ENCODE peak calls at places on chromosomes 5 and 9, in ten cellular contexts. M, R, I, S, W, G, E, P, K and O are unnamed samples.

GRCh38 chr9:4197548-4197947 is 102.3 kb downstream of the GLIS3 start:
- DNase-seq in G (no peak), W (peak; percentile 34), P (peak; percentile 30), R (no peak), S (no peak), E (no peak), K (no peak), I (no peak), M (no peak), O (no peak)

GRCh38 chr5:42767491-42768105 is 11.0 kb downstream of the CCDC152 start:
- DNase-seq in M (peak; percentile 60), I (no peak), P (no peak), S (no peak), E (no peak), R (no peak), K (no peak), W (peak; percentile 74), G (no peak), O (no peak)

GRCh38 chr9:116952434-116952805 is 265.3 kb downstream of the TRIM32 start:
- DNase-seq in M (no peak), K (no peak), W (peak; percentile 13), I (no peak), S (no peak), R (no peak), G (no peak), P (no peak), E (no peak), O (no peak)

GRCh38 chr9:84000186-84000585 is 19.6 kb downstream of the RMI1 start:
- DNase-seq in R (no peak), G (peak; percentile 25), K (no peak), I (no peak), P (no peak), E (no peak), M (peak; percentile 53), W (no peak), S (no peak), O (no peak)

GRCh38 chr5:32523625-32524024 is 61.7 kb upstream of the SUB1 start:
- DNase-seq in I (no peak), R (no peak), P (no peak), K (no peak), S (no peak), W (peak; percentile 31), G (no peak), E (no peak), M (no peak), O (no peak)

GRCh38 chr9:70519912-70520724 is 105.7 kb upstream of the KLF9 start:
- DNase-seq in W (no peak), K (no peak), E (no peak), M (no peak), R (no peak), S (no peak), I (no peak), P (no peak), G (no peak), O (no peak)

GRCh38 chr5:175517824-175518450 is 39.6 kb downstream of the SFXN1 start:
- DNase-seq in E (no peak), W (peak; percentile 5), S (no peak), M (peak; percentile 86), G (peak; percentile 97), P (no peak), I (peak; percentile 47), R (peak; percentile 52), K (no peak), O (peak; percentile 25)

GRCh38 chr5:67077296-67077695 is 119.3 kb downstream of the CD180 start:
- DNase-seq in P (no peak), K (no peak), G (no peak), S (no peak), E (no peak), R (no peak), W (no peak), I (no peak), M (no peak), O (no peak)

GRCh38 chr5:78221964-78222451 is 72.5 kb downstream of the AP3B1 start:
- DNase-seq in I (no peak), K (no peak), M (peak; percentile 47), W (peak; percentile 2), G (no peak), E (no peak), P (no peak), R (no peak), S (peak; percentile 51), O (no peak)

GRCh38 chr9:125629451-125629850 is 77.6 kb downstream of the MAPKAP1 start:
- DNase-seq in R (no peak), P (no peak), S (no peak), K (no peak), E (no peak), I (no peak), G (no peak), M (no peak), W (no peak), O (no peak)

GRCh38 chr5:134223406-134224251 is 2.2 kb downstream of the PPP2CA start:
- DNase-seq in K (no peak), E (no peak), W (peak; percentile 7), I (no peak), R (no peak), P (no peak), G (peak; percentile 36), M (no peak), S (no peak), O (no peak)

GRCh38 chr9:7542648-7543165 is 256.9 kb downstream of the DMAC1 start:
- DNase-seq in P (no peak), E (no peak), W (no peak), I (no peak), M (no peak), G (no peak), K (no peak), S (no peak), R (no peak), O (no peak)

GRCh38 chr9:113508111-113508749 is 44.7 kb downstream of the RGS3 start:
- DNase-seq in S (no peak), E (no peak), R (no peak), K (no peak), W (peak; percentile 32), G (no peak), I (no peak), P (no peak), M (no peak), O (no peak)

GRCh38 chr9:131094622-131095021 is 1.7 kb upstream of the AIF1L start:
- DNase-seq in W (peak; percentile 14), I (no peak), P (no peak), K (no peak), R (no peak), S (no peak), G (no peak), E (no peak), M (peak; percentile 51), O (no peak)

GRCh38 chr9:105415344-105415980 is 32.4 kb upstream of the FSD1L start:
- DNase-seq in S (peak; percentile 65), W (peak; percentile 56), M (peak; percentile 70), P (no peak), E (no peak), R (peak; percentile 19), I (peak; percentile 51), K (peak; percentile 37), G (peak; percentile 34), O (peak; percentile 51)

GRCh38 chr9:134412298-134412711 is 86.0 kb downstream of the RXRA start:
- DNase-seq in I (no peak), K (no peak), E (no peak), S (no peak), G (no peak), M (no peak), R (no peak), P (no peak), W (no peak), O (no peak)
- H3K9me3 ChIP-seq in I (no peaks in the 10 kb centered on the region), K (no peaks in the 10 kb centered on the region), E (no peaks in the 10 kb centered on the region), S (no peaks in the 10 kb centered on the region), G (no peaks in the 10 kb centered on the region), M (no peaks in the 10 kb centered on the region), R (no peaks in the 10 kb centered on the region), P (no peaks in the 10 kb centered on the region), W (no peaks in the 10 kb centered on the region), O (no peaks in the 10 kb centered on the region)

GRCh38 chr5:179118338-179118737 is 58.2 kb downstream of the ZNF354C start:
- DNase-seq in I (no peak), E (no peak), W (peak; percentile 41), R (no peak), G (no peak), S (no peak), M (no peak), P (no peak), K (no peak), O (no peak)

GRCh38 chr5:179115307-179115706 is 55.1 kb downstream of the ZNF354C start:
- DNase-seq in E (no peak), K (no peak), P (peak; percentile 22), R (no peak), W (no peak), G (no peak), I (no peak), S (no peak), M (no peak), O (no peak)

GRCh38 chr5:179114756-179115155 is 54.6 kb downstream of the ZNF354C start:
- DNase-seq in E (peak; percentile 10), I (no peak), M (no peak), R (no peak), W (no peak), K (no peak), G (no peak), S (no peak), P (peak; percentile 50), O (no peak)

GRCh38 chr5:179113945-179114641 is 53.9 kb downstream of the ZNF354C start:
- DNase-seq in I (no peak), P (no peak), R (no peak), K (no peak), G (no peak), M (no peak), E (no peak), W (no peak), S (no peak), O (no peak)

GRCh38 chr5:179115845-179116524 is 55.8 kb downstream of the ZNF354C start:
- DNase-seq in G (no peak), S (no peak), E (peak; percentile 22), P (peak; percentile 35), M (no peak), R (no peak), W (no peak), K (no peak), I (no peak), O (no peak)
- H3K9me3 ChIP-seq in G (no peaks in the 10 kb centered on the region), S (peaks cover 8% of the 10 kb centered on the region), E (peaks cover 13% of the 10 kb centered on the region), P (peaks cover 28% of the 10 kb centered on the region), M (no peaks in the 10 kb centered on the region), R (peaks cover 5% of the 10 kb centered on the region), W (no peaks in the 10 kb centered on the region), K (no peaks in the 10 kb centered on the region), I (no peaks in the 10 kb centered on the region), O (peaks cover 3% of the 10 kb centered on the region)

GRCh38 chr9:136645343-136645902 is 17.3 kb upstream of the EGFL7 start:
- DNase-seq in M (no peak), G (no peak), W (no peak), I (no peak), S (no peak), R (no peak), K (no peak), P (no peak), E (peak; percentile 67), O (no peak)
- H3K9me3 ChIP-seq in M (no peaks in the 10 kb centered on the region), G (no peaks in the 10 kb centered on the region), W (no peaks in the 10 kb centered on the region), I (no peaks in the 10 kb centered on the region), S (no peaks in the 10 kb centered on the region), R (no peaks in the 10 kb centered on the region), K (no peaks in the 10 kb centered on the region), P (no peaks in the 10 kb centered on the region), E (no peaks in the 10 kb centered on the region), O (no peaks in the 10 kb centered on the region)

DNA sequence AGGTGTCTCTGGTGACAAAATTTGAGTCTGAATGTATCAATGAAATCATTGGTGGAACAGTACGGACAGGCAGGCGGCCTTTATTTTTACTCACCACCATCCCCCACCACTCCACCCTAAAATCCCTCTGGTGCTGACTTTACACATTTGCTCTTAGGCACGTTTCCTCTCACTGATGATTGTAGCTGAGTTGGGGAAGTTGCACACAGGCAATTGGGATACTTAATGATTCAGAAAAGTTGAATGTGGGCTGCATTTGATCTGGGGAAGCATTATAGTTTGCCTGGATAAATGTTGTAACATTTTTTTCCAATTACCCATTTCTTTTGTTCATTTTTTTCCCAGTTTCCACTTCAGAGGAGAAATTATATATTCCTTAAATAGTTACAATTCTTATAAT is 658.4 kb downstream of the TLR4 start:
- DNase-seq in S (no peak), G (peak; percentile 66), M (no peak), R (no peak), P (no peak), I (no peak), K (no peak), E (no peak), W (no peak), O (no peak)
- H3K9me3 ChIP-seq in S (no peaks in the 10 kb centered on the region), G (no peaks in the 10 kb centered on the region), M (no peaks in the 10 kb centered on the region), R (no peaks in the 10 kb centered on the region), P (peaks cover 6% of the 10 kb centered on the region), I (no peaks in the 10 kb centered on the region), K (no peaks in the 10 kb centered on the region), E (no peaks in the 10 kb centered on the region), W (no peaks in the 10 kb centered on the region), O (no peaks in the 10 kb centered on the region)